ENCODE peak calls at places on chromosomes 7 and 10, in ten cellular contexts. P is fibroblast of pulmonary artery; Y is AG04449; U is NCI-H510A treated with DMSO at 0.1 percent for 48 hours; G is activated T-helper 1 cell treated with anti-CD3 and anti-CD28 coated beads, Interleukin-12 subunit alpha, Interleukin-12 subunit beta, Interleukin-2, Interleukin-4 antibody, amounts not matched to agents 30 ng/mL and 10 ng/mL and 1 ng/mL, durations not matched to agents 14 hours and 24 hours and 36 hours; C is T-helper 2 cell; S is PC-3; B is activated T-cell treated with anti-CD3 and anti-CD28 coated beads for 1 hour; R is activated CD8-positive, alpha-beta memory T cell treated with anti-CD3 and anti-CD28 coated beads for 4 hours; X is ascending aorta. J is an unnamed sample.

GRCh38 chr10:15369642-15370211 is 1.4 kb downstream of the FAM171A1 start:
- DNase-seq in G (no peak), R (no peak), B (no peak), P (no peak), C (no peak), S (no peak), U (no peak), Y (no peak), X (no peak), J (no peak)

GRCh38 chr10:71774916-71775702 is 1.8 kb upstream of the VSIR start:
- DNase-seq in B (no peak), C (no peak), R (no peak), P (no peak), G (no peak), U (no peak), X (peak), S (no peak), Y (no peak), J (no peak)

GRCh38 chr7:112726076-112726475 is 64.1 kb downstream of the TMEM168 start:
- DNase-seq in R (no peak), B (no peak), Y (no peak), C (no peak), G (no peak), P (no peak), U (no peak), X (no peak), S (no peak), J (no peak)

GRCh38 chr7:14841086-14841485 is 61.5 kb downstream of the DGKB start:
- DNase-seq in P (no peak), S (peak), U (no peak), X (no peak), G (no peak), B (no peak), R (no peak), Y (no peak), C (no peak), J (no peak)

GRCh38 chr10:43809211-43809930 is 160.7 kb upstream of the ZNF32 start:
- DNase-seq in Y (peak), B (no peak), P (peak), G (no peak), R (no peak), X (no peak), U (no peak), C (no peak), S (peak), J (no peak)

GRCh38 chr10:60114765-60115586 is 208.6 kb upstream of the CCDC6 start:
- DNase-seq in C (no peak), Y (peak), S (peak), X (no peak), R (no peak), P (peak), U (peak), B (no peak), G (no peak), J (peak)

GRCh38 chr10:42952358-42952757 is 124.5 kb upstream of the RET start:
- DNase-seq in B (no peak), C (no peak), S (peak), U (peak), X (peak), G (no peak), P (no peak), Y (no peak), R (no peak), J (no peak)

GRCh38 chr7:1856966-1857441 is 186.9 kb downstream of the ELFN1 start:
- DNase-seq in B (no peak), U (no peak), X (no peak), P (no peak), Y (no peak), C (no peak), R (no peak), G (no peak), S (no peak), J (no peak)

GRCh38 chr10:125086716-125087115 is 73.6 kb downstream of the CTBP2 start:
- DNase-seq in X (no peak), Y (no peak), S (no peak), U (no peak), R (no peak), C (no peak), B (no peak), P (no peak), G (no peak), J (no peak)

GRCh38 chr7:50495746-50496145 is 45.6 kb upstream of the FIGNL1 start:
- DNase-seq in U (no peak), C (no peak), B (no peak), G (no peak), R (no peak), P (no peak), X (no peak), Y (no peak), S (no peak), J (no peak)

GRCh38 chr7:77404635-77405034 is 11.5 kb downstream of the GSAP start:
- DNase-seq in G (no peak), C (no peak), S (no peak), U (no peak), Y (no peak), P (no peak), R (no peak), B (no peak), X (no peak), J (no peak)

GRCh38 chr10:79002336-79002735 is 66.4 kb upstream of the ZMIZ1 start:
- DNase-seq in Y (no peak), G (no peak), S (no peak), X (no peak), R (no peak), U (no peak), C (no peak), B (no peak), P (no peak), J (no peak)

GRCh38 chr7:27921081-27921836 is 181.3 kb downstream of the TAX1BP1 start:
- DNase-seq in P (peak), G (no peak), R (no peak), Y (peak), C (no peak), U (peak), B (no peak), S (peak), X (no peak), J (peak)

GRCh38 chr7:41993173-41993867 is 243.7 kb downstream of the GLI3 start:
- DNase-seq in R (no peak), C (no peak), P (peak), G (no peak), S (no peak), B (no peak), Y (no peak), U (no peak), X (no peak), J (peak)

GRCh38 chr7:1033546-1034145 is 10.7 kb upstream of the GPR146 start:
- DNase-seq in G (no peak), S (no peak), Y (no peak), X (no peak), B (no peak), C (peak), P (no peak), R (no peak), U (no peak), J (no peak)

GRCh38 chr10:84548869-84549268 is 220.5 kb downstream of the CCSER2 start:
- DNase-seq in X (no peak), U (no peak), R (no peak), S (no peak), Y (no peak), G (no peak), P (peak), C (no peak), B (no peak), J (no peak)

GRCh38 chr10:7279303-7279702 is 131.5 kb downstream of the SFMBT2 start:
- DNase-seq in Y (no peak), P (no peak), G (no peak), B (no peak), C (no peak), U (no peak), X (no peak), R (no peak), S (no peak), J (no peak)

GRCh38 chr10:20891338-20891714 is 5.8 kb downstream of the NEBL start:
- DNase-seq in G (no peak), U (no peak), P (peak), Y (no peak), X (no peak), S (no peak), C (no peak), R (no peak), B (no peak), J (no peak)

GRCh38 chr7:24963218-24963617 is 16.8 kb downstream of the OSBPL3 start:
- DNase-seq in C (peak), G (no peak), B (no peak), Y (no peak), U (peak), X (peak), P (peak), S (no peak), R (peak), J (peak)

GRCh38 chr7:69105981-69106380 is 492.3 kb upstream of the AUTS2 start:
- DNase-seq in R (no peak), P (no peak), U (no peak), B (no peak), C (no peak), S (no peak), X (no peak), Y (no peak), G (no peak), J (no peak)

GRCh38 chr10:77801474-77802238 is 124.9 kb downstream of the DLG5 start:
- DNase-seq in B (no peak), P (peak), G (peak), Y (no peak), U (no peak), R (peak), C (peak), X (no peak), S (peak), J (peak)

GRCh38 chr10:120437541-120437940 is 19.5 kb upstream of the PLPP4 start:
- DNase-seq in B (no peak), C (no peak), U (no peak), X (no peak), Y (no peak), G (no peak), R (no peak), P (no peak), S (no peak), J (no peak)

J was measured in Jurkat, Clone E6-1.